ENCODE peak calls at places on chromosomes 4 and X, in seven cellular contexts. One of them, this sample, is unnamed.

GRCh38 chrX:82134378-82134777 is 932.5 kb downstream of the SH3BGRL start:
- DNase-seq in H1: no peak
- DNase-seq in HCT116: no peak
- DNase-seq in K562: no peak
- DNase-seq in HepG2: no peak
- DNase-seq in GM12878: no peak
- DNase-seq in SK-N-SH: no peak
- DNase-seq in this sample: no peak

GRCh38 chr4:120331486-120332281 is 265.0 kb upstream of the MAD2L1 start:
- DNase-seq in H1: no peak
- DNase-seq in HCT116: peak
- DNase-seq in K562: no peak
- DNase-seq in HepG2: no peak
- DNase-seq in GM12878: no peak
- DNase-seq in SK-N-SH: no peak
- DNase-seq in this sample: no peak

GRCh38 chrX:360496-361150 is 26.1 kb downstream of the PPP2R3B start:
- DNase-seq in H1: no peak
- DNase-seq in HCT116: no peak
- DNase-seq in K562: no peak
- DNase-seq in HepG2: no peak
- DNase-seq in GM12878: no peak
- DNase-seq in SK-N-SH: no peak
- DNase-seq in this sample: no peak

GRCh38 chrX:137151403-137151802 is 117.6 kb upstream of the GPR101 start:
- DNase-seq in H1: no peak
- DNase-seq in HCT116: no peak
- DNase-seq in K562: no peak
- DNase-seq in HepG2: no peak
- DNase-seq in GM12878: no peak
- DNase-seq in SK-N-SH: no peak
- DNase-seq in this sample: no peak

GRCh38 chr4:102103368-102103767 is 241.9 kb downstream of the SLC39A8 start:
- DNase-seq in H1: no peak
- DNase-seq in HCT116: no peak
- DNase-seq in K562: no peak
- DNase-seq in HepG2: no peak
- DNase-seq in GM12878: no peak
- DNase-seq in SK-N-SH: no peak
- DNase-seq in this sample: no peak

GRCh38 chr4:117085185-117085701 is at the start of gene TRAM1L1:
- DNase-seq in H1: peak
- DNase-seq in HCT116: no peak
- DNase-seq in K562: peak
- DNase-seq in HepG2: peak
- DNase-seq in GM12878: no peak
- DNase-seq in SK-N-SH: peak
- DNase-seq in this sample: peak

GRCh38 chr4:64784125-64784524 is 374.9 kb upstream of the TECRL start:
- DNase-seq in H1: no peak
- DNase-seq in HCT116: no peak
- DNase-seq in K562: no peak
- DNase-seq in HepG2: no peak
- DNase-seq in GM12878: no peak
- DNase-seq in SK-N-SH: no peak
- DNase-seq in this sample: no peak

GRCh38 chrX:129637217-129638109 is 17.3 kb downstream of the APLN start:
- DNase-seq in H1: peak
- DNase-seq in HCT116: peak
- DNase-seq in K562: peak
- DNase-seq in HepG2: peak
- DNase-seq in GM12878: peak
- DNase-seq in SK-N-SH: peak
- DNase-seq in this sample: peak

GRCh38 chr4:164204434-164204833 is 549.5 kb upstream of the SMIM31 start:
- DNase-seq in H1: no peak
- DNase-seq in HCT116: peak
- DNase-seq in K562: no peak
- DNase-seq in HepG2: peak
- DNase-seq in GM12878: no peak
- DNase-seq in SK-N-SH: no peak
- DNase-seq in this sample: no peak

GRCh38 chrX:129900054-129900453 is 5.9 kb upstream of the UTP14A start:
- DNase-seq in H1: no peak
- DNase-seq in HCT116: no peak
- DNase-seq in K562: no peak
- DNase-seq in HepG2: no peak
- DNase-seq in GM12878: no peak
- DNase-seq in SK-N-SH: no peak
- DNase-seq in this sample: no peak

GRCh38 chr4:147492301-147492700 is 11.4 kb downstream of the EDNRA start:
- DNase-seq in H1: no peak
- DNase-seq in HCT116: no peak
- DNase-seq in K562: no peak
- DNase-seq in HepG2: no peak
- DNase-seq in GM12878: no peak
- DNase-seq in SK-N-SH: no peak
- DNase-seq in this sample: no peak

GRCh38 chr4:111630705-111631104 is 514.5 kb upstream of the FAM241A start:
- DNase-seq in H1: no peak
- DNase-seq in HCT116: peak
- DNase-seq in K562: no peak
- DNase-seq in HepG2: peak
- DNase-seq in GM12878: no peak
- DNase-seq in SK-N-SH: peak
- DNase-seq in this sample: peak

GRCh38 chrX:50967734-50968133 is 57.2 kb downstream of the BMP15 start:
- DNase-seq in H1: no peak
- DNase-seq in HCT116: no peak
- DNase-seq in K562: no peak
- DNase-seq in HepG2: no peak
- DNase-seq in GM12878: no peak
- DNase-seq in SK-N-SH: no peak
- DNase-seq in this sample: no peak

GRCh38 chrX:68462653-68463052 is 29.4 kb upstream of the OPHN1 start:
- DNase-seq in H1: no peak
- DNase-seq in HCT116: peak
- DNase-seq in K562: peak
- DNase-seq in HepG2: no peak
- DNase-seq in GM12878: no peak
- DNase-seq in SK-N-SH: no peak
- DNase-seq in this sample: no peak

GRCh38 chr4:16669036-16669435 is 229.4 kb downstream of the LDB2 start:
- DNase-seq in H1: no peak
- DNase-seq in HCT116: no peak
- DNase-seq in K562: no peak
- DNase-seq in HepG2: no peak
- DNase-seq in GM12878: no peak
- DNase-seq in SK-N-SH: no peak
- DNase-seq in this sample: no peak

GRCh38 chrX:8748855-8749254 is 16.9 kb upstream of the ANOS1 start:
- DNase-seq in H1: no peak
- DNase-seq in HCT116: no peak
- DNase-seq in K562: peak
- DNase-seq in HepG2: no peak
- DNase-seq in GM12878: no peak
- DNase-seq in SK-N-SH: peak
- DNase-seq in this sample: peak

GRCh38 chr4:79241846-79242245 is 84.0 kb downstream of the NAA11 start:
- DNase-seq in H1: no peak
- DNase-seq in HCT116: peak
- DNase-seq in K562: no peak
- DNase-seq in HepG2: no peak
- DNase-seq in GM12878: no peak
- DNase-seq in SK-N-SH: no peak
- DNase-seq in this sample: peak

GRCh38 chr4:79609853-79610252 is 201.8 kb upstream of the GK2 start:
- DNase-seq in H1: no peak
- DNase-seq in HCT116: no peak
- DNase-seq in K562: no peak
- DNase-seq in HepG2: no peak
- DNase-seq in GM12878: no peak
- DNase-seq in SK-N-SH: no peak
- DNase-seq in this sample: no peak

DNA sequence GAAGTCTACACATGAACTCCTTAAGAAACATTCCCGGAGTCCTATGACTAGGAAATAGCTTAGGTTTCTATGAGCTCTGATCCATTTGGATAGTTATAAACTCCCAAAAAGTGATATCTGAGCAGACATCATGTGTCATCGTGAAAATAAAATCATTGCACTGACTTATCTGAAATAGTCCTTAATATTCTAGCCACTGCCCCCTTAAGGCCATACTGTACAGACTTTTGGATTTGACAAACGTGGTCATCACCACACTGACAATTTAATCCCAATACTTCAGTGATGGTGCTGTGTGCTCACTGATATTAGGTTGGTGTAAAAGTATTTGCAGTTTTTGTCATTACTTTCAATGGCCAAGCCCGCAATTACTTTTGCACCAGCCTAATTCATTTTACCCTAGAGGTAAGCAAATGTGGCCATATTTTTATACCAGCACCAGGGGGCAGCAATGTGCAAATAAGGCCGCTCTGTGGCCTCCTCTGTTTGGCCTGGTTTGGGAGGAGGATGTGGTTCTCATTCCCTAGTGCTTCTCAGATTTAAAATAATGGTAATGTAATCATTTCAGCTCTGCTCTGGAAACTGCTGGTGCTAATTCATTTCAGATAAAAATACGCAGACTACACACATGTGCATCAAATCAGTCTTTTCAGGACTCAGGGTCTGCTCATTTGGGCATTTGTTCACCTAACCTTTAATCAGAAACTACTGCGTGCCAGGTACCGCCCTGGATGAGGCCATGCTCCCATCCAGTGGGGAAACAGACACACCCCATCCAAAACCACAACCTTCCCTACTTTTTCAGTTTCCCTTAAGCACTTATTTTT is 196.4 kb upstream of the C1QTNF7 start:
- DNase-seq in H1: peak
- DNase-seq in HCT116: peak
- DNase-seq in K562: peak
- DNase-seq in HepG2: peak
- DNase-seq in GM12878: peak
- DNase-seq in SK-N-SH: peak
- DNase-seq in this sample: peak
- TF ChIP-seq JUND in H1: no peak
- TF ChIP-seq JUND in HCT116: no peak
- TF ChIP-seq JUND in K562: peak
- TF ChIP-seq JUND in HepG2: no peak
- TF ChIP-seq JUND in GM12878: no peak
- TF ChIP-seq JUND in SK-N-SH: no peak
- TF ChIP-seq JUND in this sample: no peak

GRCh38 chr4:44670466-44671199 is 7.6 kb upstream of the GUF1 start:
- DNase-seq in H1: no peak
- DNase-seq in HCT116: no peak
- DNase-seq in K562: no peak
- DNase-seq in HepG2: no peak
- DNase-seq in GM12878: no peak
- DNase-seq in SK-N-SH: no peak
- DNase-seq in this sample: no peak
- TF ChIP-seq JUND in H1: no peak
- TF ChIP-seq JUND in HCT116: no peak
- TF ChIP-seq JUND in K562: no peak
- TF ChIP-seq JUND in HepG2: no peak
- TF ChIP-seq JUND in GM12878: no peak
- TF ChIP-seq JUND in SK-N-SH: no peak
- TF ChIP-seq JUND in this sample: no peak

GRCh38 chr4:1365271-1366178 is 18.5 kb downstream of the UVSSA start:
- DNase-seq in H1: no peak
- DNase-seq in HCT116: no peak
- DNase-seq in K562: no peak
- DNase-seq in HepG2: no peak
- DNase-seq in GM12878: no peak
- DNase-seq in SK-N-SH: no peak
- DNase-seq in this sample: peak
- TF ChIP-seq JUND in H1: no peak
- TF ChIP-seq JUND in HCT116: no peak
- TF ChIP-seq JUND in K562: no peak
- TF ChIP-seq JUND in HepG2: no peak
- TF ChIP-seq JUND in GM12878: no peak
- TF ChIP-seq JUND in SK-N-SH: no peak
- TF ChIP-seq JUND in this sample: no peak

GRCh38 chr4:168551211-168551610 is 54.4 kb downstream of the PALLD start:
- DNase-seq in H1: no peak
- DNase-seq in HCT116: no peak
- DNase-seq in K562: no peak
- DNase-seq in HepG2: no peak
- DNase-seq in GM12878: no peak
- DNase-seq in SK-N-SH: no peak
- DNase-seq in this sample: no peak

GRCh38 chr4:168553714-168554370 is 57.0 kb downstream of the PALLD start:
- DNase-seq in H1: no peak
- DNase-seq in HCT116: no peak
- DNase-seq in K562: no peak
- DNase-seq in HepG2: no peak
- DNase-seq in GM12878: no peak
- DNase-seq in SK-N-SH: no peak
- DNase-seq in this sample: no peak

GRCh38 chr4:168549145-168549544 is 52.3 kb downstream of the PALLD start:
- DNase-seq in H1: no peak
- DNase-seq in HCT116: no peak
- DNase-seq in K562: no peak
- DNase-seq in HepG2: no peak
- DNase-seq in GM12878: no peak
- DNase-seq in SK-N-SH: no peak
- DNase-seq in this sample: no peak

GRCh38 chr4:168551945-168552695 is 55.3 kb downstream of the PALLD start:
- DNase-seq in H1: no peak
- DNase-seq in HCT116: peak
- DNase-seq in K562: no peak
- DNase-seq in HepG2: peak
- DNase-seq in GM12878: no peak
- DNase-seq in SK-N-SH: no peak
- DNase-seq in this sample: peak

DNA sequence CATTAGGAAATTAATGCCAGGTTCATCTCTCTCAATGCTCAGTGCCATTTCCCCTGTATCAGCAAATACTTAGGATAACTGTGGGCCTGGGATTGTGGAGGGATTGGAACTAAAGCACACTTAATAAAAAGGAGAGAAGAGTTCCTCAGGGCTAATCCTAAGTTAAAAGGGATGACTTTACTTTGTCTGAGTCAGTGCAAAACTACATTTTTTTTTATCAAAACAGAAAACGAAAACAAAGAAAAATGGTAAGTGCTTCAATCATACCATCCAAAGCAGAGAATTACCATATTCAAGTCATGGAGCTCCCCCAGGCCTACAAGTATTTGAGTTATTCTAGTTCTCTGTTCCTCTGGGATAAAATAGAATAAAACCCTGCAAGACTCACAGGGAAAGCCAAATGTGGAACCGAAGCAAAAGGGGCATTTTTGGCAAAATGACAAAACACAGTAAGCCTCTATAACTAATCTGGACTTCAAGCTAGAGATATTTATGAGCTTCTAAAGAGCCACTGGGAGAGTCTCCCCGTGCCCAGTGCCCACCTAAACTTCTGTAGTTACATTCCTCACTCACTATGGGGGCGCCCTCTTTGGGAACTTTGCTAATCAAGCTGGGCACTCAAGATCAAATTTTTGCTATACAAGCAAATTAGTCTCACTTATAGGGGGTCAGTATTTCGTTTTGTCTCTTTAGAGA is 53.4 kb downstream of the PALLD start:
- DNase-seq in H1: no peak
- DNase-seq in HCT116: no peak
- DNase-seq in K562: no peak
- DNase-seq in HepG2: no peak
- DNase-seq in GM12878: no peak
- DNase-seq in SK-N-SH: no peak
- DNase-seq in this sample: no peak
- TF ChIP-seq JUND in H1: no peak
- TF ChIP-seq JUND in HCT116: no peak
- TF ChIP-seq JUND in K562: no peak
- TF ChIP-seq JUND in HepG2: no peak
- TF ChIP-seq JUND in GM12878: no peak
- TF ChIP-seq JUND in SK-N-SH: no peak
- TF ChIP-seq JUND in this sample: no peak

This sample was measured in T47D.